ENCODE peak calls at places on chromosomes 11 and 22, in eight cellular contexts. One of them, this sample, is unnamed.

GRCh38 chr22:43554259-43554636 is 142.4 kb downstream of the MPPED1 start:
- DNase-seq in fibroblast of the aortic adventitia: no peak
- DNase-seq in GM23338: no peak
- DNase-seq in lower lobe of right lung: no peak
- DNase-seq in GM06990: no peak
- DNase-seq in body of pancreas: no peak
- DNase-seq in HFF-Myc: no peak
- DNase-seq in lower leg skin: no peak
- DNase-seq in this sample: no peak

GRCh38 chr11:36702330-36703054 is 104.5 kb upstream of the RAG2 start:
- DNase-seq in fibroblast of the aortic adventitia: peak; percentile 84
- DNase-seq in GM23338: peak; percentile 85
- DNase-seq in lower lobe of right lung: no peak
- DNase-seq in GM06990: peak; percentile 40
- DNase-seq in body of pancreas: peak; percentile 61
- DNase-seq in HFF-Myc: peak; percentile 38
- DNase-seq in lower leg skin: no peak
- DNase-seq in this sample: peak; percentile 64

GRCh38 chr11:115886111-115886733 is 382.0 kb upstream of the CADM1 start:
- DNase-seq in fibroblast of the aortic adventitia: no peak
- DNase-seq in GM23338: peak; percentile 13
- DNase-seq in lower lobe of right lung: no peak
- DNase-seq in GM06990: no peak
- DNase-seq in body of pancreas: no peak
- DNase-seq in HFF-Myc: no peak
- DNase-seq in lower leg skin: no peak
- DNase-seq in this sample: no peak

GRCh38 chr11:58394195-58394594 is 12.5 kb downstream of the OR5B3 start:
- DNase-seq in fibroblast of the aortic adventitia: peak; percentile 85
- DNase-seq in GM23338: no peak
- DNase-seq in lower lobe of right lung: no peak
- DNase-seq in GM06990: no peak
- DNase-seq in body of pancreas: no peak
- DNase-seq in HFF-Myc: no peak
- DNase-seq in lower leg skin: no peak
- DNase-seq in this sample: no peak

GRCh38 chr22:44242946-44243724 is 62.4 kb downstream of the PARVG start:
- DNase-seq in fibroblast of the aortic adventitia: no peak
- DNase-seq in GM23338: no peak
- DNase-seq in lower lobe of right lung: no peak
- DNase-seq in GM06990: no peak
- DNase-seq in body of pancreas: no peak
- DNase-seq in HFF-Myc: no peak
- DNase-seq in lower leg skin: no peak
- DNase-seq in this sample: no peak

GRCh38 chr22:46631113-46631512 is 10.9 kb downstream of the GRAMD4 start:
- DNase-seq in fibroblast of the aortic adventitia: no peak
- DNase-seq in GM23338: no peak
- DNase-seq in lower lobe of right lung: no peak
- DNase-seq in GM06990: no peak
- DNase-seq in body of pancreas: no peak
- DNase-seq in HFF-Myc: no peak
- DNase-seq in lower leg skin: no peak
- DNase-seq in this sample: peak; percentile 22

GRCh38 chr22:41074941-41075710 is 17.3 kb upstream of the EP300 start:
- DNase-seq in fibroblast of the aortic adventitia: no peak
- DNase-seq in GM23338: no peak
- DNase-seq in lower lobe of right lung: no peak
- DNase-seq in GM06990: no peak
- DNase-seq in body of pancreas: no peak
- DNase-seq in HFF-Myc: no peak
- DNase-seq in lower leg skin: no peak
- DNase-seq in this sample: no peak

GRCh38 chr11:79013509-79013908 is 427.3 kb downstream of the TENM4 start:
- DNase-seq in fibroblast of the aortic adventitia: peak; percentile 55
- DNase-seq in GM23338: no peak
- DNase-seq in lower lobe of right lung: no peak
- DNase-seq in GM06990: no peak
- DNase-seq in body of pancreas: no peak
- DNase-seq in HFF-Myc: no peak
- DNase-seq in lower leg skin: no peak
- DNase-seq in this sample: no peak

GRCh38 chr22:36940676-36941075 is 27.2 kb downstream of the CSF2RB start:
- DNase-seq in fibroblast of the aortic adventitia: no peak
- DNase-seq in GM23338: peak; percentile 44
- DNase-seq in lower lobe of right lung: no peak
- DNase-seq in GM06990: peak; percentile 44
- DNase-seq in body of pancreas: no peak
- DNase-seq in HFF-Myc: no peak
- DNase-seq in lower leg skin: no peak
- DNase-seq in this sample: no peak
- H3K4me3 ChIP-seq in fibroblast of the aortic adventitia: no peak overlapping the region
- H3K4me3 ChIP-seq in GM23338: no peak overlapping the region
- H3K4me3 ChIP-seq in lower lobe of right lung: no peak overlapping the region
- H3K4me3 ChIP-seq in GM06990: peak overlapping the region; percentile 18
- H3K4me3 ChIP-seq in body of pancreas: no peak overlapping the region
- H3K4me3 ChIP-seq in HFF-Myc: no peak overlapping the region
- H3K4me3 ChIP-seq in lower leg skin: no peak overlapping the region
- H3K4me3 ChIP-seq in this sample: no peak overlapping the region

DNA sequence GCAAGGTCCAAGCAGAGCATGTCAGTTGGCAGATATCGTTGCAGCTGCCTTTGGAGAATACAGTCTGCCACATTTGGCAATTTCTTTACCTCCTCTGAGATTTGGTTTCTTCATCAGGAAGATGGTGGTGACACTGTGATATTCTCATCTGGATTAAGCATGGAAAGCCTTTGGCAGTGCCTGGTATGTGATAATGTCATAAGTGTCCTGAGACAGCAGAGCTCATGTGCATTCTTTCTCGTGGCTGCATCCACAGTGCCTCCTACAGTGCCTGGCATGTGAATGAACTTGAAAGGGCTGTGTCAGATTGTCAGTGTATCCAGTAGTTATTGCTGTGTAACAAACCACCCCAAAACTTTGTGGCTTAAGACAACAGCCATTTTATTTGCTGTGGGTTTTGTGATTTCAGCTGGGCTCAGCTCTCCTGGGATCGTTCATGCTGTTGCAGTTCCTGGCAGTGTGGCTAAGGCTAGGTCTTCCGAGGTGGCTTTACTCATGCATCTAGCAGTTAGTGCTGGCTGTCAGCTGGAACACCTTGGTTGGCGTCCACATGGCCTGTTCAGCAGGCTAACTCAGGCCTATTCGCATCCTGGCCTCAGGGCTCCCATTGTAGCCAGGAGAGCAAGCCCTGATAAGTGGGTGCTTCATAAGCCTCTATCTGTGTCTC is 35.7 kb upstream of the MICAL2 start:
- DNase-seq in fibroblast of the aortic adventitia: no peak
- DNase-seq in GM23338: no peak
- DNase-seq in lower lobe of right lung: no peak
- DNase-seq in GM06990: no peak
- DNase-seq in body of pancreas: no peak
- DNase-seq in HFF-Myc: no peak
- DNase-seq in lower leg skin: no peak
- DNase-seq in this sample: no peak
- TF ChIP-seq CTCF in fibroblast of the aortic adventitia: no peak
- TF ChIP-seq CTCF in GM23338: no peak
- TF ChIP-seq CTCF in lower lobe of right lung: no peak
- TF ChIP-seq CTCF in GM06990: no peak
- TF ChIP-seq CTCF in body of pancreas: no peak
- TF ChIP-seq CTCF in HFF-Myc: no peak
- TF ChIP-seq CTCF in lower leg skin: no peak
- TF ChIP-seq CTCF in this sample: no peak

DNA sequence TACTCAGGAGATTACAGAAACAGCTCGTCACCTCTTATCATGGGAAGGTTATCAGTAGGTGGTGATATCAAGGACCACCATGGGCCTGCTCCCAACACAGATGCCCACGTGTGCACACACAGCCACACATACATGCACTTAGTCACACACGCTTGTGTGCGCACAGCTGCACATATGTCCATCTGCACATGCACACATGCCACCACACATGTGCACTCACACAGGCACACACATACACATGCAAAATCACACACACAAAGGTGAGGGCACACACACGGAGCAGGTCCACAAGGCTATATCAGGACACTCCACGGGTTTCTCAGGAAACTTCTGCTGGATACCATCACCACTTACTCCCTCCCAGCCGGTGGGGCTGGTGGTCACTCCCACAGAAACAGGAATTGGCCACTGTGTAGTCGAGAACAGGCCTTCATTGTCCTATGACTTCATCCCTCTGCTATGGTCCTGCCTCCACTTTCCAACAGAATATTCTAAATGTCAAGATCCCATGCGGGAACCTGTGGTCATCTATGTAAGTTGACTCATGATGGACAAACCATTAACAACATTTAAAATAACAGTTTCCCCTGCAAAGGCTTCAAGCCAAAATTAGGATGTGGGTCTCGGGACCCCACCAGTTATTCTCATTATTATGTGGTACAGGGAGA is 2.2 kb downstream of the C11orf24 start:
- DNase-seq in fibroblast of the aortic adventitia: peak; percentile 66
- DNase-seq in GM23338: no peak
- DNase-seq in lower lobe of right lung: no peak
- DNase-seq in GM06990: no peak
- DNase-seq in body of pancreas: no peak
- DNase-seq in HFF-Myc: no peak
- DNase-seq in lower leg skin: no peak
- DNase-seq in this sample: no peak
- H3K4me3 ChIP-seq in fibroblast of the aortic adventitia: peak overlapping the region; percentile 45
- H3K4me3 ChIP-seq in GM23338: no peak overlapping the region
- H3K4me3 ChIP-seq in lower lobe of right lung: no peak overlapping the region
- H3K4me3 ChIP-seq in GM06990: peak overlapping the region; percentile 98
- H3K4me3 ChIP-seq in body of pancreas: no peak overlapping the region
- H3K4me3 ChIP-seq in HFF-Myc: peak overlapping the region; percentile 88
- H3K4me3 ChIP-seq in lower leg skin: no peak overlapping the region
- H3K4me3 ChIP-seq in this sample: no peak overlapping the region

GRCh38 chr11:64340671-64341335 is 799 bp downstream of the CCDC88B start:
- DNase-seq in fibroblast of the aortic adventitia: no peak
- DNase-seq in GM23338: peak; percentile 90
- DNase-seq in lower lobe of right lung: peak; percentile 83
- DNase-seq in GM06990: peak; percentile 81
- DNase-seq in body of pancreas: no peak
- DNase-seq in HFF-Myc: no peak
- DNase-seq in lower leg skin: no peak
- DNase-seq in this sample: no peak
- TF ChIP-seq CTCF in fibroblast of the aortic adventitia: no peak
- TF ChIP-seq CTCF in GM23338: peak; percentile 56
- TF ChIP-seq CTCF in lower lobe of right lung: no peak
- TF ChIP-seq CTCF in GM06990: peak; percentile 20
- TF ChIP-seq CTCF in body of pancreas: no peak
- TF ChIP-seq CTCF in HFF-Myc: no peak
- TF ChIP-seq CTCF in lower leg skin: no peak
- TF ChIP-seq CTCF in this sample: no peak

DNA sequence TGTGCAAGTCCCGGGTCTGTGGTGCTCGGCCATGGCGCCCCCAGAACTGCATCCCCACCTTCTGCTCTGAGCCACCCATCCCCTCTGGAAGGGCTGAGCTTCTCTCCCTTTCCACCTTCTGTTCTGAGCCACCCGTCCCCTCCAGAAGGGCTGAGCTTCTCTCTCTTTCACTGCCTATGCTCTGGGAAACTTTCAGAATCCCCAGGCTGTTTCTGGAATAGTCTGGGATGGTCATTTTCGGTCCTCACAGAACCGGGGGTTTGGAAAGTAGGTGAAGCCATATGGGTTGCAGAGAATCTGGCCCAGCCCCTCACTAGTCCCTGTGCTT is 3.4 kb upstream of the BID start:
- DNase-seq in fibroblast of the aortic adventitia: no peak
- DNase-seq in GM23338: no peak
- DNase-seq in lower lobe of right lung: no peak
- DNase-seq in GM06990: no peak
- DNase-seq in body of pancreas: no peak
- DNase-seq in HFF-Myc: no peak
- DNase-seq in lower leg skin: no peak
- DNase-seq in this sample: no peak
- H3K4me3 ChIP-seq in fibroblast of the aortic adventitia: no peak overlapping the region
- H3K4me3 ChIP-seq in GM23338: no peak overlapping the region
- H3K4me3 ChIP-seq in lower lobe of right lung: peak overlapping the region; percentile 45
- H3K4me3 ChIP-seq in GM06990: peak overlapping the region; percentile 91
- H3K4me3 ChIP-seq in body of pancreas: no peak overlapping the region
- H3K4me3 ChIP-seq in HFF-Myc: no peak overlapping the region
- H3K4me3 ChIP-seq in lower leg skin: no peak overlapping the region
- H3K4me3 ChIP-seq in this sample: no peak overlapping the region

This sample was measured in Caco-2.